ENCODE peak calls at places on chromosomes 7 and 10, in four cellular contexts. W is stimulated activated CD4-positive, alpha-beta T cell treated with anti-CD3 and anti-CD28 coated beads, Interleukin-1b, Interleukin-23, amount 100 ng/mL, for 1 hour; Y is ELF-1; T is anterior cingulate cortex. E is an unnamed sample.

GRCh38 chr7:34247468-34247867 is 342.1 kb downstream of the BMPER start:
- DNase-seq in W (no peak), Y (no peak), T (no peak), E (peak)

GRCh38 chr10:87861566-87861952 is 1.8 kb downstream of the KLLN start:
- DNase-seq in W (no peak), Y (peak), T (no peak), E (peak)

GRCh38 chr7:6437251-6437650 is 10.5 kb downstream of the DAGLB start:
- DNase-seq in W (no peak), Y (no peak), T (no peak), E (no peak)

GRCh38 chr7:42624471-42624870 is 287.4 kb downstream of the C7orf25 start:
- DNase-seq in W (no peak), Y (no peak), T (no peak), E (peak)

GRCh38 chr10:68135922-68136718 is 26.8 kb downstream of the MYPN start:
- DNase-seq in W (no peak), Y (no peak), T (no peak), E (peak)

GRCh38 chr7:29177963-29178612 is 16.5 kb upstream of the CHN2 start:
- DNase-seq in W (no peak), Y (peak), T (no peak), E (peak)

GRCh38 chr10:30491832-30492530 is 58.0 kb downstream of the MAP3K8 start:
- DNase-seq in W (no peak), Y (no peak), T (no peak), E (no peak)

GRCh38 chr7:55065079-55065478 is 46.3 kb downstream of the EGFR start:
- DNase-seq in W (no peak), Y (peak), T (no peak), E (peak)

GRCh38 chr10:75477681-75478080 is 46.3 kb downstream of the LRMDA start:
- DNase-seq in W (no peak), Y (no peak), T (no peak), E (no peak)

GRCh38 chr7:36115448-36116321 is 37.4 kb upstream of the EEPD1 start:
- DNase-seq in W (peak), Y (peak), T (peak), E (peak)

GRCh38 chr10:84493951-84494848 is 165.8 kb downstream of the CCSER2 start:
- DNase-seq in W (no peak), Y (peak), T (no peak), E (peak)

GRCh38 chr7:28140964-28141363 is 39.6 kb downstream of the JAZF1 start:
- DNase-seq in W (no peak), Y (no peak), T (no peak), E (no peak)

GRCh38 chr10:128530301-128530700 is 404.1 kb upstream of the MKI67 start:
- DNase-seq in W (no peak), Y (no peak), T (no peak), E (peak)

GRCh38 chr10:30348378-30348776 is 701 bp downstream of the MTPAP start:
- DNase-seq in W (no peak), Y (no peak), T (no peak), E (no peak)

GRCh38 chr7:30225863-30226361 is 58.5 kb upstream of the ZNRF2 start:
- DNase-seq in W (no peak), Y (peak), T (peak), E (peak)

GRCh38 chr10:110629680-110630191 is 14.4 kb upstream of the RBM20 start:
- DNase-seq in W (no peak), Y (no peak), T (no peak), E (peak)

GRCh38 chr7:22361795-22362194 is 4.8 kb upstream of the RAPGEF5 start:
- DNase-seq in W (no peak), Y (no peak), T (no peak), E (no peak)

GRCh38 chr10:96292971-96293909 is 11.0 kb upstream of the DNTT start:
- DNase-seq in W (no peak), Y (peak), T (no peak), E (peak)

GRCh38 chr10:95472304-95473088 is 88.7 kb downstream of the SORBS1 start:
- DNase-seq in W (no peak), Y (no peak), T (no peak), E (no peak)

GRCh38 chr7:77862691-77863090 is 64.1 kb downstream of the PHTF2 start:
- DNase-seq in W (no peak), Y (no peak), T (no peak), E (no peak)

GRCh38 chr10:3534433-3534832 is 250.6 kb downstream of the KLF6 start:
- DNase-seq in W (no peak), Y (peak), T (no peak), E (peak)

GRCh38 chr7:28272461-28272877 is 91.9 kb upstream of the JAZF1 start:
- DNase-seq in W (peak), Y (peak), T (peak), E (peak)